ENCODE peak calls at places on chromosomes 12 and 14, in eight cellular contexts. P is uterus, T is fibroblast of lung, L is AG08395, W is KBM-7, R is EL, N is AG09309, A is neural progenitor cell. O is an unnamed sample.

GRCh38 chr14:94702629-94703028 is 67.3 kb downstream of the GSC start:
- DNase-seq in P (no peak), T (no peak), L (no peak), W (no peak), R (no peak), N (no peak), A (no peak), O (peak)

GRCh38 chr12:122411537-122411936 is 10.9 kb downstream of the CLIP1 start:
- DNase-seq in P (no peak), T (no peak), L (no peak), W (no peak), R (no peak), N (no peak), A (no peak), O (no peak)

GRCh38 chr14:70018246-70018645 is 139.0 kb downstream of the SMOC1 start:
- DNase-seq in P (peak), T (no peak), L (no peak), W (no peak), R (no peak), N (no peak), A (no peak), O (no peak)

GRCh38 chr12:50132505-50133135 is 20.6 kb downstream of the COX14 start:
- DNase-seq in P (no peak), T (no peak), L (peak), W (peak), R (no peak), N (no peak), A (peak), O (peak)

GRCh38 chr12:50647031-50647430 is 116.9 kb upstream of the ATF1 start:
- DNase-seq in P (no peak), T (no peak), L (no peak), W (no peak), R (no peak), N (no peak), A (no peak), O (no peak)

GRCh38 chr12:94678849-94679248 is 28.5 kb upstream of the TMCC3 start:
- DNase-seq in P (no peak), T (no peak), L (no peak), W (no peak), R (no peak), N (no peak), A (no peak), O (no peak)

GRCh38 chr14:89936654-89937185 is 17.8 kb downstream of the EFCAB11 start:
- DNase-seq in P (no peak), T (no peak), L (no peak), W (no peak), R (no peak), N (no peak), A (no peak), O (no peak)

GRCh38 chr14:51883232-51883631 is 22.8 kb downstream of the GNG2 start:
- DNase-seq in P (no peak), T (no peak), L (no peak), W (no peak), R (no peak), N (no peak), A (no peak), O (no peak)